ENCODE peak calls at places on chromosomes 11 and 22, in four cellular contexts. One of them, this sample, is unnamed.

GRCh38 chr22:24181088-24181995 is at the start of gene SUSD2:
- DNase-seq in ovary: no peak
- DNase-seq in cardiac muscle cell: no peak
- DNase-seq in natural killer cell: no peak
- DNase-seq in this sample: no peak

GRCh38 chr11:123451183-123451907 is 21.3 kb downstream of the GRAMD1B start:
- DNase-seq in ovary: no peak
- DNase-seq in cardiac muscle cell: no peak
- DNase-seq in natural killer cell: no peak
- DNase-seq in this sample: no peak

GRCh38 chr11:4095509-4096230 is 1.1 kb downstream of the RRM1 start:
- DNase-seq in ovary: no peak
- DNase-seq in cardiac muscle cell: peak; percentile 63
- DNase-seq in natural killer cell: no peak
- DNase-seq in this sample: no peak

GRCh38 chr22:33658775-33659174 is 261.5 kb downstream of the LARGE1 start:
- DNase-seq in ovary: peak; percentile 29
- DNase-seq in cardiac muscle cell: peak; percentile 64
- DNase-seq in natural killer cell: no peak
- DNase-seq in this sample: no peak

GRCh38 chr11:8767466-8768142 is 85.0 kb downstream of the RPL27A start:
- DNase-seq in ovary: no peak
- DNase-seq in cardiac muscle cell: no peak
- DNase-seq in natural killer cell: no peak
- DNase-seq in this sample: no peak

GRCh38 chr22:30178180-30179126 is 68.1 kb downstream of the LIF start:
- DNase-seq in ovary: no peak
- DNase-seq in cardiac muscle cell: no peak
- DNase-seq in natural killer cell: no peak
- DNase-seq in this sample: no peak

GRCh38 chr11:47215366-47215925 is 672 bp downstream of the DDB2 start:
- DNase-seq in ovary: no peak
- DNase-seq in cardiac muscle cell: no peak
- DNase-seq in natural killer cell: no peak
- DNase-seq in this sample: no peak

GRCh38 chr11:12971955-12972354 is 37.2 kb upstream of the RASSF10 start:
- DNase-seq in ovary: no peak
- DNase-seq in cardiac muscle cell: no peak
- DNase-seq in natural killer cell: no peak
- DNase-seq in this sample: no peak

GRCh38 chr11:65452806-65453490 is 30.4 kb downstream of the NEAT1 start:
- DNase-seq in ovary: no peak
- DNase-seq in cardiac muscle cell: peak; percentile 74
- DNase-seq in natural killer cell: no peak
- DNase-seq in this sample: no peak

GRCh38 chr11:78351979-78352731 is 65.5 kb downstream of the GAB2 start:
- DNase-seq in ovary: no peak
- DNase-seq in cardiac muscle cell: peak; percentile 34
- DNase-seq in natural killer cell: no peak
- DNase-seq in this sample: no peak

GRCh38 chr11:58900479-58901420 is 38.5 kb upstream of the GLYATL1 start:
- DNase-seq in ovary: no peak
- DNase-seq in cardiac muscle cell: peak; percentile 88
- DNase-seq in natural killer cell: no peak
- DNase-seq in this sample: no peak

GRCh38 chr11:58907780-58908179 is 31.5 kb upstream of the GLYATL1 start:
- DNase-seq in ovary: no peak
- DNase-seq in cardiac muscle cell: no peak
- DNase-seq in natural killer cell: no peak
- DNase-seq in this sample: no peak

GRCh38 chr11:58905141-58905715 is 34.1 kb upstream of the GLYATL1 start:
- DNase-seq in ovary: no peak
- DNase-seq in cardiac muscle cell: peak; percentile 56
- DNase-seq in natural killer cell: no peak
- DNase-seq in this sample: peak; percentile 74

GRCh38 chr11:58902881-58903280 is 36.4 kb upstream of the GLYATL1 start:
- DNase-seq in ovary: no peak
- DNase-seq in cardiac muscle cell: no peak
- DNase-seq in natural killer cell: no peak
- DNase-seq in this sample: no peak

GRCh38 chr11:58905716-58906547 is 33.4 kb upstream of the GLYATL1 start:
- DNase-seq in ovary: no peak
- DNase-seq in cardiac muscle cell: peak; percentile 89
- DNase-seq in natural killer cell: no peak
- DNase-seq in this sample: peak; percentile 68
- TF ChIP-seq CTCF in ovary: no peak
- TF ChIP-seq CTCF in cardiac muscle cell: peak; percentile 62
- TF ChIP-seq CTCF in natural killer cell: no peak
- TF ChIP-seq CTCF in this sample: peak; percentile 74

DNA sequence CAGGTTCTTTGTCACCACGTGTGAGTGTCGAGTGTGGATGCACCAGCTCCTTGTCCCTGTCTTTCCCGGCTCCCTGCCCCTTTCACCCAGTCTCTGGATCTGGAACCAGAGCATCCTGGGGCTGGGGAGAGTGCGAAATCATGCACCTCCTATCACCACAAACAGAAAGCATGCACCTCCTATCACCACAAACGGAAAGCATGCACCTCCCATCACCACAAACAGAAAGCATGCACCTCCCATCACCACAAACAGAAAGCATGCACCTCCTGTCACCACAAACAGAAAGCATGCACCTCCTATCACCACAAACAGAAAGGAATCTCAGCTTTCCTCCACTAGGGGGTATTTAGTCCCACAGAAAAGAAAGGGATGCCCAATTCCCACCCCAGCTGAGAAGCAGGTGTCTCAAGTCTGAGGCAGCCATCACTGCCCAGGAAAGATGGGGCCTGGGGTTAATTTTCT is 5.9 kb upstream of the GLB1L3 start:
- DNase-seq in ovary: no peak
- DNase-seq in cardiac muscle cell: no peak
- DNase-seq in natural killer cell: no peak
- DNase-seq in this sample: no peak
- TF ChIP-seq CTCF in ovary: no peak
- TF ChIP-seq CTCF in cardiac muscle cell: peak; percentile 16
- TF ChIP-seq CTCF in natural killer cell: no peak
- TF ChIP-seq CTCF in this sample: peak; percentile 48

GRCh38 chr11:75425422-75425821 is 7.6 kb downstream of the KLHL35 start:
- DNase-seq in ovary: no peak
- DNase-seq in cardiac muscle cell: no peak
- DNase-seq in natural killer cell: no peak
- DNase-seq in this sample: no peak
- TF ChIP-seq CTCF in ovary: no peak
- TF ChIP-seq CTCF in cardiac muscle cell: peak; percentile 39
- TF ChIP-seq CTCF in natural killer cell: no peak
- TF ChIP-seq CTCF in this sample: peak; percentile 26

GRCh38 chr22:42868751-42869251 is 11.7 kb upstream of the ARFGAP3 start:
- DNase-seq in ovary: no peak
- DNase-seq in cardiac muscle cell: peak; percentile 28
- DNase-seq in natural killer cell: no peak
- DNase-seq in this sample: no peak
- TF ChIP-seq CTCF in ovary: no peak
- TF ChIP-seq CTCF in cardiac muscle cell: no peak
- TF ChIP-seq CTCF in natural killer cell: no peak
- TF ChIP-seq CTCF in this sample: no peak

DNA sequence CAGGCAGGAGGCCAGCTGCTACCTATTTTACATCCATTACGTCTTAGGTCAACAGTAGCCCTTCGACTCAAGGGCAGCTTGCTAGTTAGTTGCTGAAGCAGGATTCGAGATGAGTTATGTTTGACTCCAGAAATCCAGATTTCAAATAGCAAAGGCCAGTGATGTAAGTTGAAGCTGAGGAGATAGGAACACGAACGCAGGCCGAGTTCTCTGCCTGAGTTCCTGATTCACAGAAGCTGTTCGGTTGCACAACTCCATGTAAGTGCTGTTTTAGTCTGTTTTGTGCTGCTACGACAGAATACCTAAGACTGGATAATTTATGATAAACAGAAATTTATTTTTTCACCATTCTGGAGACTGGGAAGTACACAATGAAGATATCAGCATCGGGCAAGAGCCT is 111.2 kb downstream of the SLC1A2 start:
- DNase-seq in ovary: no peak
- DNase-seq in cardiac muscle cell: no peak
- DNase-seq in natural killer cell: no peak
- DNase-seq in this sample: no peak
- TF ChIP-seq CTCF in ovary: no peak
- TF ChIP-seq CTCF in cardiac muscle cell: no peak
- TF ChIP-seq CTCF in natural killer cell: no peak
- TF ChIP-seq CTCF in this sample: no peak

GRCh38 chr11:94767701-94768601 is at the start of gene AMOTL1:
- DNase-seq in ovary: peak; percentile 61
- DNase-seq in cardiac muscle cell: peak; percentile 92
- DNase-seq in natural killer cell: peak; percentile 70
- DNase-seq in this sample: peak; percentile 92
- TF ChIP-seq CTCF in ovary: no peak
- TF ChIP-seq CTCF in cardiac muscle cell: no peak
- TF ChIP-seq CTCF in natural killer cell: no peak
- TF ChIP-seq CTCF in this sample: no peak

DNA sequence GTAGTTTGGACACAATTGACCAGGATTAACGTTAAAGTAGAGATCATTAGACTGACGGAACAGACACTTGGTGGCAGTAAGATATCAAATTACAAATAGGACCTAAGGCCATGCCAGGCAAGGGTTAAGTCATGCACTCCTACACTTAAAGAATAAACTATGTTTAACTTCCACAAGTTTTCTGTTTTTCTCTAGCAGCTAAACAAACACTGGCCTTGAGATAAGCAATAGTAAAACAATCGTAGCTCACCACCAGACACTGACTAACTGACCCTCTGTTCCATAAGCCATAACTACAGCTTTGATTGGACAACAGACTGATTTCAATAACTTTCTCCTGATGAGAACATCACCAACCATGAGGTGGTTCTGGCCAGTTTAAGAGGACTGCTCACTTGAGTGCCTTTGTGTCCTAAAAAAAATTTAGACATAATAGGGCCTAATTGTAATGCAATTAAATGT is 2.0 kb upstream of the CEP126 start:
- DNase-seq in ovary: no peak
- DNase-seq in cardiac muscle cell: peak; percentile 53
- DNase-seq in natural killer cell: no peak
- DNase-seq in this sample: no peak
- TF ChIP-seq CTCF in ovary: no peak
- TF ChIP-seq CTCF in cardiac muscle cell: no peak
- TF ChIP-seq CTCF in natural killer cell: no peak
- TF ChIP-seq CTCF in this sample: no peak

This sample was measured in type B pancreatic cell.